ENCODE peak calls at places on chromosome 15, in nine cellular contexts. E is colonic mucosa; T is PC-9; B is heart right ventricle; P is CD8-positive, alpha-beta T cell; U is PC-3; H is suprapubic skin; A is adrenal gland; O is keratinocyte. N is an unnamed sample. For H3K4me1, the result is how much of the 10 kb centered on the place peaks cover.

GRCh38 chr15:90982135-90982534 is 12.2 kb downstream of the PRC1 start:
- DNase-seq in B (no peak), A (no peak), O (no peak), E (no peak), U (no peak), P (no peak), H (no peak), T (no peak), N (no peak)

GRCh38 chr15:100704281-100705055 is 102.1 kb downstream of the ASB7 start:
- DNase-seq in B (no peak), U (peak), O (peak), A (no peak), H (no peak), E (no peak), P (no peak), T (no peak), N (peak)

GRCh38 chr15:44812029-44812517 is 75.7 kb downstream of the TRIM69 start:
- DNase-seq in O (no peak), P (no peak), E (peak), B (no peak), U (no peak), A (no peak), T (no peak), H (no peak), N (no peak)

GRCh38 chr15:38854506-38854905 is 289.9 kb upstream of the RASGRP1 start:
- DNase-seq in A (no peak), U (no peak), P (no peak), B (no peak), E (no peak), T (no peak), H (no peak), O (no peak), N (no peak)

GRCh38 chr15:75921732-75922703 is 18.3 kb downstream of the FBXO22 start:
- DNase-seq in T (peak), U (peak), H (no peak), P (no peak), A (peak), E (peak), O (peak), B (peak), N (peak)

GRCh38 chr15:68383161-68384074 is 48.5 kb downstream of the ITGA11 start:
- DNase-seq in H (peak), O (no peak), U (peak), T (peak), P (peak), B (peak), A (peak), E (peak), N (no peak)

GRCh38 chr15:90885432-90886290 is 1.4 kb downstream of the FES start:
- DNase-seq in B (peak), P (peak), T (peak), U (peak), O (no peak), A (peak), H (peak), E (peak), N (no peak)

GRCh38 chr15:60585743-60586708 is 107.1 kb upstream of the ICE2 start:
- DNase-seq in P (peak), A (peak), O (no peak), B (peak), U (peak), E (peak), T (peak), H (no peak), N (no peak)

GRCh38 chr15:98722645-98723044 is 74.3 kb downstream of the IGF1R start:
- DNase-seq in B (no peak), O (no peak), T (no peak), H (no peak), E (no peak), U (no peak), P (no peak), A (no peak), N (no peak)

GRCh38 chr15:72426753-72427152 is 28.6 kb downstream of the TMEM202 start:
- DNase-seq in B (no peak), P (no peak), T (no peak), U (no peak), A (no peak), H (no peak), O (no peak), E (no peak), N (no peak)

GRCh38 chr15:64459382-64459781 is 996 bp upstream of the ZNF609 start:
- DNase-seq in H (no peak), E (no peak), P (no peak), A (no peak), T (no peak), O (no peak), U (no peak), B (no peak), N (no peak)

GRCh38 chr15:64461577-64462162 is 1.3 kb downstream of the ZNF609 start:
- DNase-seq in H (no peak), A (no peak), P (peak), E (peak), U (no peak), B (peak), T (no peak), O (no peak), N (no peak)

GRCh38 chr15:64460737-64461576 is 579 bp downstream of the ZNF609 start:
- DNase-seq in A (peak), U (peak), E (peak), H (no peak), P (peak), O (no peak), T (peak), B (peak), N (peak)

GRCh38 chr15:64462492-64462891 is 2.1 kb downstream of the ZNF609 start:
- DNase-seq in A (no peak), P (no peak), U (no peak), B (no peak), T (no peak), O (no peak), E (no peak), H (no peak), N (no peak)

DNA sequence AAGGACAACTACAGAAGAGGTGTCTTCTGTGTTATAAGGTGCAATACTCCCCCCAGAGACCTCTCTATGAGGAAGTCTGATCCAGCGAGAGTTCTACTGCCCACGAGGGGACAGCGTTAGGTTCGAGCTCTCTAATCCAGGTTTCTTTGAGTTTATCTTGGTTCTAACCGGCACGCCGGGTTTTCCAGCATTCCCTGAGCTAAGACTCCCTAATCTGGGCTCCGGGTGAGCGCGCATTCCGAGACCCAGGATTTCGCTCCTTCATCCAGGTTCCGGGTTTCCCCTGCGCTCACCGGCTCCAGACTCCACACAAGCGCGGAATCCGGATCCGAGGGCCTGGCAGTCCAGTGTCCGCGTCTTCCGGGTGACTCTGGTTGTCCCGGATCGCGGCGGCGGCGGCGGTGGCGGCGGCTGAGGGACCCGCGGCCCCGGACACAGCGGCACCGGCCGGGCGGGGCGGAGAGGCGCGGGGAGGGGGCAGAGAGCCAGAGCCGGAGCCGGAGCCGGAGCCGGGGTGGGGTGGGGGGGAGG is at the start of gene ZNF609:
- DNase-seq in E (peak), T (peak), H (peak), O (peak), B (peak), A (peak), U (peak), P (peak), N (peak)
- TF ChIP-seq CTCF in E (no peak), T (no peak), H (no peak), O (no peak), B (no peak), A (peak), U (no peak), P (no peak), N (peak)

DNA sequence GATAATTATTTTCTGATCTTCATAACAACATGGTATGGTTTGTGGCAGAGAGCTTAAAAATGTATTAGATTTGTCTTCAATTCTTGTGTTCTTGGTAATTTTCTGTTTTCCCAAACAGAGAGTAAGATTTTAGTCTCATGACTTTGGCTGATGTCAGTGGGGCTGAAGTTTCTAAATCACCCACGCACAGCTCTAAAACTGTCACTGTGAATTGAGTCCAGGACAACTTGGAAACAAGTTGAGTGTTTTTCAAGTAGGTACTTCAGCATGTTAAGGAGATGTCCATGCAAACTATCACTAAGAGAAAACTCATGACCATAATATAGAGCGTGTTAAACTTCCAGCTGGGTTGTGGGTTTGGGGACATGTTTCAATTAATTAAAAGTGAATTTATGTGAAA is 90.0 kb downstream of the KLHL25 start:
- DNase-seq in P (no peak), A (no peak), H (no peak), E (no peak), O (no peak), U (no peak), T (no peak), B (peak), N (no peak)
- H3K4me1 ChIP-seq in P (half or more), A (half or more), H (half or more), E (under half), O (under half), U (under half), T (under half), B (half or more), N (under half)

DNA sequence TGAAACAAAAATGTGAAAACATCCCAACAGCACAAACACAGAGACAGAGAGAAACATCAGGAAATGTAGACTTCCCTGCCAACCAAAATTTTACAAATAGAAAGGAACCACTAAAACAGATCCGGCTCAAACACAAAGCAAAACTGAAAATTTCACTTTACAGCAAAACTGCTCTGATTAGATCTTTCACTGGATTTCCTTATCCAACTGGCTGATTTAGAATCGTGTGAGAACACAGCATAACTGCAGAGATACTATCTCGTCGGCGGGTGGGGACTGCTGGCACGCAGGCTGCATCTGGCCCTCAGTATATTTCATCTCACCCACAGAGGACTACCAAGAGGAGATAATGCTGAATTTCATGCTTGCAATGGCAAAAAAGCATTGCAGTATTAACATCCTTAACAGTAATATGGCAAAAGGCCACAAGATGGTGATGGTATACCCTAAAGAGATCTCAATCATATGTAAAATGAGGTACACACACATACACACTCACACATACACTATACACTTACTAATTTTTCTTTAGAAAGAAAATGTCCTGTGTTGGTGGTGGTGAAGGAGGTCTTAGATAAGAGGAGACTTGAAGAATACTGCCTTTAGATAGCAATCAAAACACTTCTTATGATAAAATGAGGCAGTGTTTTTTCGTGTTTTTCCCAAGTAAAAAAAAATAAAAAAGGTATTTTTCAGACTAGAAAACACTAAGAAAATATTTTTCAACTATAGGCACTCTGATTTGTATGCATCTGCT is 10.6 kb upstream of the LEO1 start:
- DNase-seq in H (no peak), E (peak), O (no peak), T (peak), B (peak), P (peak), U (peak), A (peak), N (no peak)
- TF ChIP-seq CTCF in H (peak), E (peak), O (peak), T (peak), B (peak), P (peak), U (peak), A (peak), N (peak)

DNA sequence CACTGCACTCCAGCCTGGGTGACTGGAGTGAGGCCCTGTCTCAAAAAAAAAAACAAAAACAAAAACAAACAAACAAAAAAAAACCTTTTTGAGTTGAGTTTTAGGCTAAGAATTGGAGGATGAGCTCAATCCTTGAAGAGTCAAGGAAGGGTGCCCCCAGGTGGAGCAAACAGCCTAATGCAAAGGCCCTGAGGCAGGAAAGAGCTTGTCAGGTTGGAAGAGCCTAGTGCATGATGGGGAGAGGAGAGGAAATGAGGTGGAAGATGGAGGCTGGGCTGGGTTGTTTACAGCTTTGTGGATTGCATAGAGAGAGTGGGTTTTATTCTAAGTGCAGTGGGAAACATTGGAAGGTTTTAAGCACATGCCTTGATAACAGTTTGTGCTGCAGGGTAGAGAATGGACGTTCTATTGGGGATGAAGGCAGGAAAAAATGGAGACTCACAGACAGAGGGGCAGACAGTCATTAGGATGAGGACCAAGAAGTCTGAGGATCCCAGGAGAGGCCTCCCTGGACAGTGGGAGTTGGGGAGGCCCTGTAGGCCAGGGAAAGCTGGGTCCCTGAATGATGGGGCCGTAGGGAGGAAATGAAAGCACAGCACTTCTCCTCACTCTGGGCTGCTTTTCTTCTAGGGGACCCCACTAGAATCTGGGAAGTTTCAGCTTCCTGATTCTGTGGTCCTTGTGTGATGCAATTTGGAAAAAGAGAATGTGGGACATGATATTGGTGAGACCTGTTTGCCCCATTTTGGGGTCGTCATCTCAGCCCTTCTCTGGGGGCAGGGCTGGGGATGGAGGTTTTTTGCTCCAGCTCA is 1.9 kb upstream of the SNX22 start:
- DNase-seq in T (no peak), P (no peak), B (no peak), E (peak), O (no peak), U (peak), A (no peak), H (no peak), N (no peak)
- H3K4me1 ChIP-seq in T (under half), P (under half), B (under half), E (under half), O (under half), U (under half), A (under half), H (under half), N (under half)

GRCh38 chr15:89761009-89761831 is 10.2 kb upstream of the MESP1 start:
- DNase-seq in A (no peak), E (no peak), P (no peak), H (no peak), U (peak), B (no peak), T (peak), O (no peak), N (no peak)
- TF ChIP-seq CTCF in A (no peak), E (peak), P (peak), H (no peak), U (no peak), B (no peak), T (peak), O (no peak), N (peak)

DNA sequence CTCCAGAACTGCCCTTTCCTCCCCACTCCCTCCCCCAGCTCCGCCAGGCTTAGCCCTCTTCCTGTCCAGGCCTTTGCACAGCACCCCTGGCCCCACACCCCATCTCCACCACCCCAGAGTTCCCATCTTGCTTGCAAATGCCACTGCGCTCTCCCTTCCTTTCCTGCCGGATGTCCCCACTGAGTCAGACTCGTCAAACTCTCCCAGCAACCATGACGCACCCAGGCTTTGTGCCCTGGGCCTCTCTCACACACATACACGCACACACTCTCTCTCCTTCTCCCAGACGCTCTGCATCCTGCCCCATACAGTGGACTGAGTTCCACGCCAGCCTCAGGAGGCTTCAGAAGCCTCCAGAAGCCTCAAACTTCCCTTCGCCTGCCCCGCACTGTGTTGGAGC is 2.8 kb upstream of the CCDC9B start:
- DNase-seq in E (no peak), P (no peak), U (peak), A (peak), B (peak), H (no peak), T (peak), O (no peak), N (peak)
- H3K4me1 ChIP-seq in E (under half), P (under half), U (half or more), A (under half), B (half or more), H (half or more), T (half or more), O (half or more), N (half or more)